ENCODE peak calls at places on chromosomes 11 and 22, in eight cellular contexts. I, X, A, C, J, H, P and T are unnamed samples.

GRCh38 chr11:128480066-128480465 is 107.3 kb downstream of the ETS1 start:
- DNase-seq in I (no peak), X (no peak), A (no peak), C (no peak), J (no peak), H (no peak), P (no peak), T (no peak)

GRCh38 chr22:31289335-31289734 is 3.0 kb downstream of the PIK3IP1 start:
- DNase-seq in I (no peak), X (no peak), A (no peak), C (no peak), J (no peak), H (no peak), P (no peak), T (no peak)

GRCh38 chr11:65565624-65566453 is 4.4 kb upstream of the ZNRD2 start:
- DNase-seq in I (no peak), X (no peak), A (no peak), C (no peak), J (no peak), H (no peak), P (no peak), T (no peak)

GRCh38 chr11:100863080-100863581 is 176.0 kb downstream of the ARHGAP42 start:
- DNase-seq in I (no peak), X (peak; percentile 15), A (peak; percentile 78), C (no peak), J (no peak), H (no peak), P (peak; percentile 1), T (peak; percentile 21)

GRCh38 chr22:49320714-49321476 is 506.8 kb downstream of the BRD1 start:
- DNase-seq in I (no peak), X (no peak), A (no peak), C (no peak), J (peak; percentile 22), H (no peak), P (no peak), T (no peak)

GRCh38 chr22:19172213-19173046 is 6.1 kb downstream of the SLC25A1 start:
- DNase-seq in I (no peak), X (no peak), A (no peak), C (no peak), J (no peak), H (no peak), P (no peak), T (no peak)

GRCh38 chr11:1303973-1304372 is 5.5 kb downstream of the TOLLIP start:
- DNase-seq in I (no peak), X (no peak), A (peak; percentile 20), C (no peak), J (no peak), H (no peak), P (no peak), T (no peak)

GRCh38 chr22:35140879-35141745 is 75.2 kb downstream of the ISX start:
- DNase-seq in I (peak; percentile 13), X (no peak), A (no peak), C (peak; percentile 64), J (no peak), H (no peak), P (no peak), T (no peak)

GRCh38 chr11:82864268-82864667 is 36.0 kb downstream of the PRCP start:
- DNase-seq in I (peak; percentile 64), X (peak; percentile 44), A (peak; percentile 90), C (peak; percentile 48), J (peak; percentile 42), H (no peak), P (peak; percentile 18), T (peak; percentile 58)

GRCh38 chr11:1459739-1460395 is 26.7 kb downstream of the MOB2 start:
- DNase-seq in I (no peak), X (no peak), A (peak; percentile 33), C (no peak), J (no peak), H (no peak), P (no peak), T (no peak)

GRCh38 chr11:43868852-43869567 is 11.6 kb upstream of the ALKBH3 start:
- DNase-seq in I (peak; percentile 75), X (no peak), A (peak; percentile 67), C (no peak), J (no peak), H (no peak), P (peak; percentile 47), T (peak; percentile 11)

GRCh38 chr11:108340958-108341357 is 118.1 kb downstream of the ATM start:
- DNase-seq in I (peak; percentile 90), X (no peak), A (no peak), C (peak; percentile 22), J (no peak), H (no peak), P (no peak), T (no peak)

GRCh38 chr22:42608481-42609361 is 6.0 kb downstream of the POLDIP3 start:
- DNase-seq in I (no peak), X (no peak), A (peak; percentile 64), C (no peak), J (peak; percentile 72), H (no peak), P (no peak), T (peak; percentile 42)

GRCh38 chr22:42931421-42932196 is 74.5 kb upstream of the ARFGAP3 start:
- DNase-seq in I (no peak), X (no peak), A (no peak), C (no peak), J (no peak), H (no peak), P (no peak), T (no peak)

GRCh38 chr11:119709638-119710346 is 19.2 kb downstream of the NECTIN1 start:
- DNase-seq in I (no peak), X (no peak), A (peak; percentile 85), C (peak; percentile 75), J (no peak), H (no peak), P (peak; percentile 36), T (no peak)

GRCh38 chr11:85898456-85898855 is 43.3 kb downstream of the CCDC83 start:
- DNase-seq in I (no peak), X (no peak), A (no peak), C (no peak), J (no peak), H (no peak), P (no peak), T (no peak)

GRCh38 chr11:128359515-128359914 is 227.8 kb downstream of the ETS1 start:
- DNase-seq in I (no peak), X (no peak), A (peak; percentile 46), C (no peak), J (no peak), H (no peak), P (no peak), T (no peak)

GRCh38 chr22:27420817-27421361 is 380.7 kb downstream of the MN1 start:
- DNase-seq in I (peak; percentile 41), X (peak; percentile 75), A (peak; percentile 93), C (no peak), J (peak; percentile 80), H (no peak), P (no peak), T (peak; percentile 32)

GRCh38 chr11:43681543-43681942 is 1.0 kb downstream of the HSD17B12 start:
- DNase-seq in I (peak; percentile 19), X (no peak), A (peak; percentile 52), C (no peak), J (no peak), H (no peak), P (no peak), T (no peak)

GRCh38 chr11:35933572-35933925 is 10.3 kb upstream of the LDLRAD3 start:
- DNase-seq in I (no peak), X (no peak), A (no peak), C (no peak), J (no peak), H (no peak), P (no peak), T (no peak)

GRCh38 chr11:94746721-94747120 is 21.4 kb upstream of the AMOTL1 start:
- DNase-seq in I (no peak), X (no peak), A (no peak), C (no peak), J (no peak), H (no peak), P (no peak), T (no peak)

GRCh38 chr22:32880906-32881596 is 79.5 kb downstream of the TIMP3 start:
- DNase-seq in I (no peak), X (peak; percentile 60), A (peak; percentile 90), C (peak; percentile 24), J (no peak), H (no peak), P (peak; percentile 1), T (peak; percentile 50)

GRCh38 chr11:134637091-134638015 is 225.3 kb upstream of the B3GAT1 start:
- DNase-seq in I (no peak), X (no peak), A (no peak), C (no peak), J (no peak), H (no peak), P (no peak), T (no peak)

GRCh38 chr22:30325065-30325720 is 1.5 kb downstream of the TBC1D10A start:
- DNase-seq in I (peak; percentile 77), X (peak; percentile 38), A (peak; percentile 74), C (no peak), J (peak; percentile 79), H (no peak), P (no peak), T (peak; percentile 40)

GRCh38 chr22:45285431-45286058 is 796 bp downstream of the UPK3A start:
- DNase-seq in I (no peak), X (no peak), A (no peak), C (no peak), J (no peak), H (no peak), P (no peak), T (no peak)

GRCh38 chr11:63762662-63763505 is 5.7 kb downstream of the ZFTA start:
- DNase-seq in I (no peak), X (peak; percentile 52), A (peak; percentile 73), C (peak; percentile 52), J (no peak), H (no peak), P (no peak), T (no peak)

GRCh38 chr11:47202569-47202968 is 12.2 kb upstream of the DDB2 start:
- DNase-seq in I (no peak), X (no peak), A (no peak), C (no peak), J (no peak), H (no peak), P (no peak), T (no peak)

GRCh38 chr11:104690243-104690642 is 208.0 kb downstream of the CASP12 start:
- DNase-seq in I (no peak), X (no peak), A (no peak), C (no peak), J (no peak), H (no peak), P (no peak), T (no peak)

GRCh38 chr11:76642341-76642740 is 28.2 kb downstream of the LRRC32 start:
- DNase-seq in I (no peak), X (no peak), A (no peak), C (no peak), J (no peak), H (no peak), P (peak; percentile 70), T (no peak)

GRCh38 chr11:120710354-120711187 is 199.0 kb downstream of the GRIK4 start:
- DNase-seq in I (peak; percentile 85), X (peak; percentile 39), A (peak; percentile 94), C (peak; percentile 75), J (peak; percentile 73), H (no peak), P (no peak), T (peak; percentile 80)

GRCh38 chr22:39634530-39635399 is 64.2 kb downstream of the CACNA1I start:
- DNase-seq in I (peak; percentile 91), X (no peak), A (peak; percentile 72), C (peak; percentile 68), J (peak; percentile 91), H (no peak), P (peak; percentile 20), T (peak; percentile 85)